ENCODE peak calls at places on chromosomes 5 and 9, in seven cellular contexts. M, S, A, W, K, G and F are unnamed samples.

GRCh38 chr5:62617943-62618342 is 39.3 kb downstream of the LRRC70 start:
- DNase-seq in M (no peak), A (no peak), G (no peak), W (no peak), S (no peak), K (no peak), F (no peak)

GRCh38 chr9:116075191-116075590 is 78.4 kb upstream of the PAPPA start:
- DNase-seq in W (no peak), G (peak; percentile 38), S (peak; percentile 11), A (no peak), M (no peak), K (no peak), F (no peak)

GRCh38 chr9:89007041-89007440 is 15.8 kb downstream of the S1PR3 start:
- DNase-seq in W (peak; percentile 70), K (peak; percentile 13), S (no peak), M (no peak), A (no peak), G (no peak), F (no peak)

GRCh38 chr5:77305921-77306320 is 95.4 kb downstream of the PDE8B start:
- DNase-seq in K (no peak), S (no peak), G (no peak), A (no peak), W (no peak), M (no peak), F (no peak)

GRCh38 chr5:126268697-126269315 is 154.4 kb upstream of the GRAMD2B start:
- DNase-seq in G (no peak), A (no peak), K (no peak), W (no peak), S (no peak), M (no peak), F (no peak)

GRCh38 chr5:141747152-141747640 is 65.2 kb upstream of the ARAP3 start:
- DNase-seq in A (peak; percentile 81), S (peak; percentile 64), K (peak; percentile 47), W (no peak), M (peak; percentile 49), G (no peak), F (peak; percentile 80)

GRCh38 chr5:174825587-174825986 is 101.2 kb downstream of the MSX2 start:
- DNase-seq in S (no peak), K (no peak), M (no peak), G (no peak), W (no peak), A (no peak), F (no peak)

GRCh38 chr5:72584466-72584865 is 77.3 kb upstream of the ZNF366 start:
- DNase-seq in S (no peak), G (peak; percentile 16), A (no peak), M (no peak), W (no peak), K (no peak), F (no peak)

GRCh38 chr5:108884736-108885135 is 137.0 kb downstream of the FER start:
- DNase-seq in K (no peak), W (no peak), G (peak; percentile 5), A (peak; percentile 3), M (no peak), S (no peak), F (no peak)

GRCh38 chr5:19902316-19902934 is 85.6 kb downstream of the CDH18 start:
- DNase-seq in G (no peak), S (no peak), W (no peak), A (peak; percentile 2), M (no peak), K (no peak), F (no peak)

GRCh38 chr5:81164936-81165335 is 68.2 kb upstream of the CKMT2 start:
- DNase-seq in M (no peak), G (no peak), S (no peak), K (no peak), W (no peak), A (no peak), F (no peak)

GRCh38 chr5:178113141-178113787 is at the start of gene N4BP3:
- DNase-seq in G (peak; percentile 42), A (peak; percentile 72), W (peak; percentile 92), S (no peak), K (peak; percentile 52), M (peak; percentile 72), F (peak; percentile 76)

GRCh38 chr5:980941-981340 is 27.7 kb upstream of the NKD2 start:
- DNase-seq in G (no peak), W (no peak), M (no peak), A (no peak), K (peak; percentile 43), S (no peak), F (no peak)

GRCh38 chr9:89668216-89668867 is 63.5 kb downstream of the GADD45G start:
- DNase-seq in W (no peak), M (peak; percentile 57), A (peak; percentile 65), S (no peak), K (no peak), G (no peak), F (no peak)

GRCh38 chr9:106920701-106921283 is 57.8 kb downstream of the ZNF462 start:
- DNase-seq in S (no peak), W (no peak), K (no peak), M (no peak), G (no peak), A (peak; percentile 29), F (no peak)

GRCh38 chr5:177509991-177510566 is 453 bp upstream of the DOK3 start:
- DNase-seq in A (no peak), K (no peak), S (no peak), G (no peak), W (no peak), M (no peak), F (peak; percentile 83)

GRCh38 chr9:137639303-137640051 is 20.7 kb downstream of the EHMT1 start:
- DNase-seq in S (no peak), M (no peak), G (no peak), W (no peak), K (no peak), A (no peak), F (no peak)

GRCh38 chr9:123162359-123163345 is 105.7 kb downstream of the STRBP start:
- DNase-seq in S (no peak), G (no peak), W (no peak), M (no peak), K (no peak), A (no peak), F (no peak)

GRCh38 chr9:129617167-129617566 is 3.7 kb downstream of the C9orf50 start:
- DNase-seq in W (no peak), G (peak; percentile 86), A (no peak), K (no peak), S (peak; percentile 67), M (no peak), F (no peak)

GRCh38 chr9:116380496-116380995 is 227.0 kb downstream of the PAPPA start:
- DNase-seq in M (no peak), K (no peak), A (no peak), W (no peak), G (no peak), S (no peak), F (no peak)

GRCh38 chr5:61933787-61934626 is 372.0 kb upstream of the KIF2A start:
- DNase-seq in W (no peak), K (peak; percentile 24), S (peak; percentile 7), A (peak; percentile 91), G (peak; percentile 76), M (peak; percentile 34), F (no peak)

GRCh38 chr9:136947955-136948510 is 3.0 kb downstream of the C8G start:
- DNase-seq in S (no peak), K (no peak), G (peak; percentile 81), W (no peak), M (peak; percentile 72), A (no peak), F (no peak)

GRCh38 chr9:130692365-130692764 is 1.2 kb upstream of the EXOSC2 start:
- DNase-seq in K (no peak), A (no peak), M (no peak), W (no peak), G (peak; percentile 41), S (no peak), F (no peak)

GRCh38 chr5:117803533-117803932 is 1184.8 kb downstream of the DTWD2 start:
- DNase-seq in S (no peak), M (no peak), A (no peak), W (no peak), G (no peak), K (no peak), F (no peak)

GRCh38 chr5:35736280-35736679 is 118.6 kb downstream of the SPEF2 start:
- DNase-seq in G (no peak), S (no peak), W (no peak), A (no peak), M (no peak), K (no peak), F (no peak)

DNA sequence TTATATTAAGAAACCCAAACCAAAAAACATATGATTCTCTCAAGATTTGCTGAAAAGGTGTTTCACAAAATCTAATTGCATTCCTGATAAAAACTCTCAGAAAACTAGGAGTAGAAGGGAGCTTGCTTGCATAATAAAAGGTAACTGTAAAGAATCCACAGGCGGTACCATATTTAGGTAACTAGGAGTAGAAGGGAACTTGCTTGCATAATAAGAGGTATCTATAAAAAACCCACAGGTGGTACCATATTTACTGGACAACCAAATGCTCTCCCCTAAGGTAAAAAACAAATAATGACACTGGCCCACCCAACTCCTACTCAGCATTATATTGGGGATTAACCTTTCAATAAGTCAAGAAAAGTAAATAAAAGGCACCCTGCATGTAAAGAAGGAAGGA is 57.5 kb upstream of the FCN1 start:
- DNase-seq in G (no peak), A (no peak), K (no peak), M (no peak), S (no peak), W (no peak), F (no peak)
- TF ChIP-seq POLR2A in G (no peak), A (no peak), K (no peak), M (no peak), S (no peak), W (no peak), F (no peak)

GRCh38 chr5:78492650-78493049 is 132.2 kb downstream of the SCAMP1 start:
- DNase-seq in S (no peak), W (no peak), M (no peak), K (no peak), A (no peak), G (no peak), F (no peak)
- TF ChIP-seq POLR2A in S (no peak), W (no peak), M (no peak), K (no peak), A (no peak), G (no peak), F (no peak)

GRCh38 chr9:91423785-91424402 is at the start of gene NFIL3:
- DNase-seq in K (peak; percentile 78), W (peak; percentile 96), M (peak; percentile 85), G (peak; percentile 69), S (peak; percentile 95), A (peak; percentile 87), F (peak; percentile 90)

GRCh38 chr9:91421987-91422765 is 1.5 kb downstream of the NFIL3 start:
- DNase-seq in S (peak; percentile 58), K (no peak), G (no peak), W (no peak), A (peak; percentile 51), M (no peak), F (no peak)

GRCh38 chr9:91421022-91421765 is 2.4 kb downstream of the NFIL3 start:
- DNase-seq in S (no peak), G (no peak), K (no peak), A (peak; percentile 33), W (peak; percentile 89), M (peak; percentile 45), F (no peak)

GRCh38 chr9:91424403-91425176 is 958 bp upstream of the NFIL3 start:
- DNase-seq in G (peak; percentile 62), W (peak; percentile 98), M (peak; percentile 94), A (peak; percentile 88), K (peak; percentile 88), S (peak; percentile 88), F (peak; percentile 92)

GRCh38 chr9:91422832-91423711 is 560 bp downstream of the NFIL3 start:
- DNase-seq in G (peak; percentile 71), A (peak; percentile 80), W (peak; percentile 94), S (peak; percentile 88), K (peak; percentile 77), M (peak; percentile 66), F (peak; percentile 79)
- TF ChIP-seq POLR2A in G (no peak), A (peak; percentile 44), W (no peak), S (no peak), K (peak; percentile 61), M (peak; percentile 63), F (peak; percentile 41)

GRCh38 chr5:65721775-65722574 is at the start of the genes NLN and SGTB:
- DNase-seq in M (peak; percentile 92), S (peak; percentile 77), G (peak; percentile 80), W (peak; percentile 96), K (peak; percentile 73), A (peak; percentile 82), F (peak; percentile 92)
- TF ChIP-seq POLR2A in M (peak; percentile 55), S (peak; percentile 86), G (peak; percentile 73), W (no peak), K (no peak), A (peak; percentile 47), F (no peak)